ENCODE peak calls at places on chromosomes 12 and 14, in ten cellular contexts. W is AG08396; V is endothelial cell of umbilical vein; I is activated naive CD4-positive, alpha-beta T cell treated with anti-CD3 and anti-CD28 coated beads, Interleukin-2, amount 10 ng/mL, durations not matched to agents 7 days and 5 days; K is T-cell; O is GM03348; P is NCI-H748 treated with DMSO at 0.1 percent for 48 hours; E is stimulated activated CD4-positive, alpha-beta T cell treated with anti-CD3 and anti-CD28 coated beads, Interleukin-12 subunit alpha, Interleukin-12 subunit beta, amount 100 ng/mL, for 24 hours; G is spleen; J is pulmonary artery endothelial cell. H is an unnamed sample.

GRCh38 chr12:10214131-10214876 is 1.6 kb downstream of the GABARAPL1 start:
- DNase-seq in W (peak), V (peak), I (no peak), K (no peak), O (peak), P (no peak), E (no peak), G (no peak), J (no peak), H (no peak)

GRCh38 chr12:3107071-3107583 is 29.9 kb downstream of the TSPAN9 start:
- DNase-seq in W (no peak), V (no peak), I (no peak), K (no peak), O (no peak), P (no peak), E (no peak), G (no peak), J (no peak), H (peak)

GRCh38 chr12:106342397-106343212 is 14.9 kb upstream of the POLR3B start:
- DNase-seq in W (peak), V (peak), I (no peak), K (no peak), O (peak), P (no peak), E (no peak), G (no peak), J (no peak), H (peak)

GRCh38 chr14:63852271-63852816 is 460 bp upstream of the SYNE2 start:
- DNase-seq in W (no peak), V (no peak), I (no peak), K (no peak), O (no peak), P (peak), E (no peak), G (no peak), J (no peak), H (peak)

GRCh38 chr12:119679081-119679480 is 11.1 kb downstream of the PRKAB1 start:
- DNase-seq in W (no peak), V (no peak), I (no peak), K (no peak), O (no peak), P (peak), E (no peak), G (no peak), J (no peak), H (no peak)

GRCh38 chr14:20489093-20489994 is 16.0 kb upstream of the RNASE10 start:
- DNase-seq in W (no peak), V (no peak), I (peak), K (no peak), O (peak), P (no peak), E (no peak), G (no peak), J (no peak), H (peak)

GRCh38 chr14:64649383-64649998 is 54.7 kb upstream of the PLEKHG3 start:
- DNase-seq in W (no peak), V (no peak), I (no peak), K (no peak), O (peak), P (no peak), E (no peak), G (no peak), J (no peak), H (no peak)

GRCh38 chr14:37546621-37547447 is 48.2 kb downstream of the FOXA1 start:
- DNase-seq in W (peak), V (no peak), I (no peak), K (no peak), O (peak), P (peak), E (no peak), G (no peak), J (no peak), H (no peak)

GRCh38 chr12:75917083-75917482 is 114.5 kb downstream of the PHLDA1 start:
- DNase-seq in W (no peak), V (no peak), I (no peak), K (no peak), O (no peak), P (no peak), E (no peak), G (no peak), J (no peak), H (peak)

GRCh38 chr14:64703393-64704144 is 655 bp upstream of the PLEKHG3 start:
- DNase-seq in W (no peak), V (peak), I (no peak), K (no peak), O (no peak), P (peak), E (no peak), G (no peak), J (no peak), H (no peak)

GRCh38 chr12:6459004-6459337 is 7.1 kb downstream of the TAPBPL start:
- DNase-seq in W (no peak), V (no peak), I (no peak), K (no peak), O (no peak), P (no peak), E (no peak), G (no peak), J (no peak), H (no peak)

GRCh38 chr14:65798216-65798615 is 385.7 kb downstream of the FUT8 start:
- DNase-seq in W (no peak), V (no peak), I (no peak), K (no peak), O (no peak), P (no peak), E (no peak), G (no peak), J (no peak), H (no peak)

GRCh38 chr12:6620137-6620884 is 13.1 kb upstream of the CHD4 start:
- DNase-seq in W (no peak), V (peak), I (peak), K (peak), O (peak), P (no peak), E (peak), G (peak), J (no peak), H (peak)

H was measured in osteoblast.